ENCODE peak calls at places on chromosomes 16 and 17, in five cellular contexts. O is DMS 273 treated with DMSO at 0.1 percent for 48 hours; C is A172; Q is HEK293T; P is activated CD8-positive, alpha-beta memory T cell treated with anti-CD3 and anti-CD28 coated beads for 48 hours. W is an unnamed sample.

GRCh38 chr17:885971-886571 is 93.5 kb downstream of the NXN start:
- DNase-seq in O (no peak), C (no peak), Q (no peak), P (no peak), W (no peak)

GRCh38 chr16:63467513-63467912 is 1431.3 kb upstream of the CDH8 start:
- DNase-seq in O (no peak), C (peak), Q (no peak), P (no peak), W (no peak)

GRCh38 chr17:78958556-78959191 is 21.0 kb downstream of the LGALS3BP start:
- DNase-seq in O (no peak), C (peak), Q (no peak), P (no peak), W (no peak)

GRCh38 chr17:75517277-75517865 is 1.0 kb downstream of the TSEN54 start:
- DNase-seq in O (no peak), C (no peak), Q (no peak), P (no peak), W (no peak)

GRCh38 chr16:54062361-54063346 is 223.9 kb downstream of the IRX3 start:
- DNase-seq in O (no peak), C (no peak), Q (no peak), P (no peak), W (no peak)

GRCh38 chr16:85137323-85138072 is 25.2 kb upstream of the CIBAR2 start:
- DNase-seq in O (no peak), C (peak), Q (no peak), P (no peak), W (peak)

GRCh38 chr17:36500745-36501225 is 14.3 kb downstream of the ZNHIT3 start:
- DNase-seq in O (no peak), C (no peak), Q (no peak), P (no peak), W (no peak)

GRCh38 chr16:3770530-3770929 is 53.2 kb upstream of the TRAP1 start:
- DNase-seq in O (no peak), C (no peak), Q (no peak), P (no peak), W (no peak)

GRCh38 chr17:66518108-66518507 is 215.7 kb downstream of the PRKCA start:
- DNase-seq in O (no peak), C (no peak), Q (no peak), P (no peak), W (no peak)

GRCh38 chr16:89782489-89782888 is 34.0 kb downstream of the FANCA start:
- DNase-seq in O (no peak), C (no peak), Q (no peak), P (no peak), W (no peak)

GRCh38 chr16:3720418-3720817 is 3.1 kb upstream of the TRAP1 start:
- DNase-seq in O (no peak), C (no peak), Q (no peak), P (no peak), W (no peak)

GRCh38 chr17:74825952-74826713 is 33.6 kb downstream of the GRIN2C start:
- DNase-seq in O (no peak), C (peak), Q (no peak), P (no peak), W (no peak)

GRCh38 chr17:81523139-81524062 is 4.8 kb upstream of the FSCN2 start:
- DNase-seq in O (no peak), C (peak), Q (peak), P (no peak), W (peak)

GRCh38 chr16:56673916-56674315 is 4.3 kb downstream of the MT1H start:
- DNase-seq in O (no peak), C (no peak), Q (no peak), P (no peak), W (no peak)

GRCh38 chr17:72643575-72644216 is 448.8 kb downstream of the SLC39A11 start:
- DNase-seq in O (no peak), C (no peak), Q (no peak), P (no peak), W (no peak)

GRCh38 chr16:27401768-27402568 is at the start of gene IL21R:
- DNase-seq in O (peak), C (peak), Q (no peak), P (peak), W (no peak)

GRCh38 chr16:67917852-67918236 is 13.8 kb downstream of the CTRL start:
- DNase-seq in O (no peak), C (peak), Q (no peak), P (no peak), W (no peak)

GRCh38 chr17:53142890-53143289 is 679.8 kb upstream of the KIF2B start:
- DNase-seq in O (no peak), C (no peak), Q (no peak), P (no peak), W (no peak)

GRCh38 chr17:9842057-9842758 is 16.5 kb downstream of the GLP2R start:
- DNase-seq in O (no peak), C (no peak), Q (no peak), P (no peak), W (no peak)

GRCh38 chr16:86343733-86344585 is 166.4 kb upstream of the FOXF1 start:
- DNase-seq in O (no peak), C (no peak), Q (no peak), P (no peak), W (no peak)

GRCh38 chr16:3804426-3805016 is 76.0 kb downstream of the CREBBP start:
- DNase-seq in O (no peak), C (no peak), Q (no peak), P (no peak), W (no peak)

W was measured in neural crest cell.